ENCODE peak calls at places on chromosomes 12 and 14, in five cellular contexts. R, T, U, S and O are unnamed samples.

GRCh38 chr12:45637706-45638105 is 91.8 kb upstream of the ARID2 start:
- DNase-seq in S (no peak), U (no peak), T (no peak), R (no peak), O (peak; percentile 66)

GRCh38 chr14:90109858-90110257 is 48.1 kb downstream of the KCNK13 start:
- DNase-seq in U (no peak), R (no peak), T (no peak), S (peak; percentile 13), O (no peak)

GRCh38 chr14:60506462-60506984 is 2.4 kb upstream of the SIX6 start:
- DNase-seq in S (no peak), T (no peak), R (no peak), U (no peak), O (no peak)

GRCh38 chr14:24990773-24991172 is 59.2 kb downstream of the STXBP6 start:
- DNase-seq in T (no peak), U (no peak), R (no peak), S (no peak), O (no peak)

GRCh38 chr12:115261691-115262398 is 577.9 kb upstream of the TBX3 start:
- DNase-seq in U (no peak), T (no peak), R (no peak), S (no peak), O (no peak)

GRCh38 chr14:50311337-50311973 is 574 bp downstream of the L2HGDH start:
- DNase-seq in T (no peak), R (no peak), S (peak; percentile 51), U (no peak), O (no peak)

GRCh38 chr12:95634622-95635621 is 83.6 kb upstream of the USP44 start:
- DNase-seq in R (no peak), U (no peak), S (no peak), T (no peak), O (peak; percentile 60)

GRCh38 chr14:83874662-83875061 is 1655.3 kb upstream of the FLRT2 start:
- DNase-seq in U (no peak), R (no peak), T (no peak), S (no peak), O (no peak)

GRCh38 chr12:16600525-16600924 is 5.4 kb downstream of the LMO3 start:
- DNase-seq in T (no peak), S (no peak), R (no peak), U (no peak), O (no peak)

GRCh38 chr12:129659927-129660326 is 243.9 kb downstream of the TMEM132D start:
- DNase-seq in S (peak; percentile 0), U (no peak), T (no peak), R (peak; percentile 49), O (peak; percentile 83)

GRCh38 chr14:95185452-95186392 is 28.4 kb upstream of the DICER1 start:
- DNase-seq in R (peak; percentile 63), U (peak; percentile 81), S (peak; percentile 73), T (peak; percentile 64), O (no peak)

GRCh38 chr14:105007593-105008264 is 13.2 kb downstream of the CDCA4 start:
- DNase-seq in T (no peak), R (no peak), U (peak; percentile 35), S (no peak), O (no peak)

GRCh38 chr12:108516511-108517275 is 1.6 kb downstream of the FICD start:
- DNase-seq in S (no peak), R (no peak), U (no peak), T (no peak), O (no peak)
- TF ChIP-seq CTCF in S (peak; percentile 25), R (peak; percentile 13), U (no peak), T (no peak), O (peak; percentile 17)

DNA sequence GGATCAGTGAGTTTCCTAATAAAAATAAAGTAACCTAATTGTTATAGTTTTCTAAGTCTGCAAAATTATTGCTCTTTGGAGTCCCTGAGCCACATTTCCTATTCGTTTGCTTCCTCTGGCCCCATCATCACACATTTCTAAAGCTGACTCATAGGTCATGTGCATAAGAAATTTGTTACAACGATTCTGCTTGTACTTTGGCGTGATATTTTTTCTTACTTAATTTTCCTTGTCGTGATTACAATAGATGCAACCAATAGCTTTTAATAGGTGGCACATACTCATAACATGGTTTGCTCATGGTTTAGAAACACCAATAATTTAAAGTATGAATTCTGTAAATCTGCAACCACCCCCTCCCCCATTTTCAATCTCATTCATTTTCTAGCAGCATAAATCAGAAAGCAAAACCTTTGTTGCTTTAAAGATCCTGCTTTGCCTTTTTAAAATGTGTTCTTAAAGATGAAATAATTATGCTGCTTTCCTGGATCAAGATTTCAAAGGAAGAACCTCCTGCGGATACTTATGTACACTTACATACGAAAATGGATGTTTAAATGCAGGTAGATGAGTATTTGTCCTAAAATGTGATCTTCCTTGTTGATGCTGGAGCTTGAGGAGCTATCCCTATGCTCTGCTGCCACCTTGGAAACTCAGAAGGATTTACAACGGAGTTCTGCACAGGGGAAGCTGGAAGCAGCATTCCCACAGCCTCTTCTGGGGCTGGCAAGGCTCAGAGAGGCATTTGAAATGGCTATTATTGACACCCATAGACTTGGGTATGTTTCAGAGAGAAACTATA is 1.7 kb upstream of the FLRT2 start:
- DNase-seq in R (no peak), U (no peak), S (peak; percentile 90), T (no peak), O (peak; percentile 85)
- TF ChIP-seq CTCF in R (no peak), U (no peak), S (peak; percentile 81), T (no peak), O (peak; percentile 74)

DNA sequence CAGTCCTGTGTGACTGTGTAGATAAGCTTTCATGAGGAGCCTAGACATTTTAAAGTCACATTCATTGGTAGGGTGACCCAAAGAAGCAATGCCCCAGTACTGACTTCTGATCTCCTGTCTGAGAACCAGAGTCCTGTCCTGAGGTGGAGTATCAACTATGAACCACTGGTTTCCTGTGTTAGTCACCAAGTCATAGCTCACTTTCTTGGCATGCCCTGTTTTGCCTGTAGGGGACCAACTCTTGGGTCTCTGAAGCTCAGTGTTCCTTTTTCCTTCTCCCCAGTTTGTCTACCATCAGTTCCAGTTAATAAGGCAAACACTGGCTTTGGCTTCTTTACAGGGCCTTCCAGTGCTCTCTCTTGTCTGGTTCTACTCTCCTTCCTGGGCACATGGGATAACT is 97.4 kb downstream of the C12orf75 start:
- DNase-seq in S (no peak), U (no peak), T (no peak), R (no peak), O (peak; percentile 34)
- TF ChIP-seq CTCF in S (no peak), U (no peak), T (no peak), R (no peak), O (peak; percentile 39)

DNA sequence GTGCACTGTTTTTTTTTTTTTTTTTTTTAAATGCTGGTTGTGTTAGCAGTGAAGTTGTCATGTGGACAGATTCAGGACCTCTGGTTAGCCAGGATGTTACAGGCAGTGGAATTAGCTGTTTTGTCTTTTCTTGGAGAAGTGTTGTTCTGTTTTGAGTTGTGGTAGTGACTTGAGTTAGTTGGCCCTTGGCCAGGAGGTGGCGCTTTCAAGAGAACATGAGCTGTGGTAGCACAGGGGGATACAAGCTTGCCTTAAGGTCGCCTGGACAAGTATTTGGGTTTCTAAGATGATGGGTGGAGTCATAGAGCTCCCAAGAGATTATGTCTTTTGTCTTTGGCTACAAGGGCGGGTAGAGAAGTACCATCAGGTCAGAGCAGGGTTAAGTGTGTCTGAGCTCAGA is 33.3 kb upstream of the CCDC198 start:
- DNase-seq in R (no peak), S (peak; percentile 35), T (no peak), U (no peak), O (no peak)
- TF ChIP-seq CTCF in R (peak; percentile 15), S (peak; percentile 31), T (no peak), U (no peak), O (no peak)

GRCh38 chr14:29926701-29927595 is 699 bp downstream of the PRKD1 start:
- DNase-seq in S (peak; percentile 24), U (peak; percentile 80), R (no peak), T (peak; percentile 73), O (peak; percentile 35)
- TF ChIP-seq CTCF in S (no peak), U (no peak), R (no peak), T (no peak), O (no peak)

GRCh38 chr12:29241821-29242591 is 92.9 kb downstream of the FAR2 start:
- DNase-seq in U (no peak), S (peak; percentile 83), T (no peak), R (no peak), O (peak; percentile 87)
- TF ChIP-seq CTCF in U (peak; percentile 36), S (peak; percentile 31), T (peak; percentile 17), R (no peak), O (no peak)

DNA sequence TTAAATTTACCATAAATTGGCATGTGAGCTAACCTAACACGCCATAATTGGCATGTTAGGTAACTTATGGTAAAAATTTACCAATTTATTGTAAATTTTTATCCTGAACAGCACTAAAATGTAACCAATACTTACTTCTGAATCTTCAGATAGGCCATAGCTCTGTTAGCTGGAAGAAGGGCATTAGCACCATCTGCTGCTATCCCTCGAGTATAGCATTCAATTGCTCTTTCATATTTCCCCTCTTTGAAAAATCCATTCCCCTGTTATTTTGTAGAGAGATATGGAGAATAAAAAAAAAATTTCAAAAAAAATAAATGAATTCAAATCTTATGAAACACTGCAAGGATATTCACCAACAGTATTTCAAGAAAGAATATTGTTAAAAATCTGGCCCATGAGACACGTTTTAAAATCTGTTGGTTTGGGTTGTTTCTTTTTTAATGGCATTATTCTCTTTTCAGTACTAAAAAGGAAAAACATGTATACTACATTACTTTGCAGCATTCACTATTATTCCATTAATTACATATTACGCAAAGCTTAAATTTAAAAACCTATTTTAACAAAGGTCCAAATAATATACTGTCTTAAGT is 19.1 kb downstream of the RPAP3 start:
- DNase-seq in R (peak; percentile 39), S (peak; percentile 52), U (no peak), T (no peak), O (peak; percentile 21)
- TF ChIP-seq CTCF in R (peak; percentile 55), S (peak; percentile 76), U (peak; percentile 51), T (peak; percentile 38), O (peak; percentile 78)

GRCh38 chr12:98416845-98417244 is 98.5 kb upstream of the TMPO start:
- DNase-seq in R (peak; percentile 34), U (no peak), S (peak; percentile 84), T (no peak), O (peak; percentile 26)
- TF ChIP-seq CTCF in R (peak; percentile 50), U (no peak), S (peak; percentile 61), T (no peak), O (peak; percentile 38)

GRCh38 chr14:68417007-68417659 is 375.7 kb downstream of the ZFP36L1 start:
- DNase-seq in R (no peak), T (no peak), U (no peak), S (no peak), O (no peak)
- TF ChIP-seq CTCF in R (no peak), T (no peak), U (no peak), S (no peak), O (no peak)